ENCODE peak calls at places on chromosomes 11 and 22, in ten cellular contexts. N, H, B, X, P, I, T, U, Q and S are unnamed samples.

GRCh38 chr11:19092850-19093249 is 24.1 kb upstream of the ZDHHC13 start:
- DNase-seq in N (no peak), H (no peak), B (no peak), X (no peak), P (no peak), I (no peak), T (no peak), U (no peak), Q (no peak), S (no peak)

GRCh38 chr22:30516731-30517130 is 11.2 kb upstream of the SEC14L4 start:
- DNase-seq in N (no peak), H (no peak), B (no peak), X (no peak), P (no peak), I (no peak), T (no peak), U (no peak), Q (no peak), S (no peak)

GRCh38 chr11:117573326-117573725 is 223.7 kb downstream of the DSCAML1 start:
- DNase-seq in N (no peak), H (peak; percentile 14), B (no peak), X (no peak), P (no peak), I (no peak), T (no peak), U (no peak), Q (no peak), S (no peak)

GRCh38 chr22:42270512-42271190 is at the start of gene TCF20:
- DNase-seq in N (peak; percentile 81), H (peak; percentile 71), B (peak; percentile 89), X (peak; percentile 92), P (peak; percentile 43), I (peak; percentile 90), T (peak; percentile 82), U (peak; percentile 67), Q (peak; percentile 64), S (no peak)

GRCh38 chr22:23237841-23238240 is 57.5 kb downstream of the BCR start:
- DNase-seq in N (no peak), H (no peak), B (no peak), X (no peak), P (no peak), I (no peak), T (no peak), U (no peak), Q (no peak), S (no peak)

GRCh38 chr11:131609317-131609716 is 238.9 kb downstream of the NTM start:
- DNase-seq in N (no peak), H (no peak), B (no peak), X (no peak), P (peak; percentile 90), I (no peak), T (no peak), U (no peak), Q (no peak), S (no peak)

GRCh38 chr11:79439430-79439892 is 1.4 kb downstream of the TENM4 start:
- DNase-seq in N (peak; percentile 19), H (no peak), B (no peak), X (no peak), P (no peak), I (peak; percentile 38), T (no peak), U (no peak), Q (no peak), S (no peak)

GRCh38 chr22:40966683-40967082 is 15.5 kb downstream of the RBX1 start:
- DNase-seq in N (no peak), H (no peak), B (no peak), X (no peak), P (no peak), I (no peak), T (no peak), U (peak; percentile 60), Q (no peak), S (no peak)

GRCh38 chr11:129950319-129951034 is 52.2 kb downstream of the PRDM10 start:
- DNase-seq in N (peak; percentile 49), H (peak; percentile 65), B (no peak), X (peak; percentile 6), P (no peak), I (no peak), T (no peak), U (peak; percentile 97), Q (no peak), S (no peak)

GRCh38 chr11:114315749-114316368 is 19.7 kb downstream of the NNMT start:
- DNase-seq in N (peak; percentile 58), H (no peak), B (peak; percentile 35), X (no peak), P (no peak), I (no peak), T (no peak), U (no peak), Q (peak; percentile 94), S (no peak)

GRCh38 chr22:47189056-47189916 is 426.8 kb downstream of the TBC1D22A start:
- DNase-seq in N (no peak), H (peak; percentile 16), B (no peak), X (no peak), P (no peak), I (no peak), T (no peak), U (no peak), Q (no peak), S (no peak)

GRCh38 chr22:30425616-30426394 is at the start of gene MTFP1:
- DNase-seq in N (peak; percentile 74), H (peak; percentile 49), B (peak; percentile 95), X (peak; percentile 91), P (peak; percentile 56), I (peak; percentile 89), T (peak; percentile 74), U (peak; percentile 70), Q (peak; percentile 59), S (no peak)

GRCh38 chr11:23233075-23233474 is 372.8 kb upstream of the CCDC179 start:
- DNase-seq in N (no peak), H (no peak), B (no peak), X (no peak), P (no peak), I (no peak), T (no peak), U (no peak), Q (peak; percentile 67), S (no peak)

GRCh38 chr22:23804781-23805291 is 18.1 kb downstream of the SMARCB1 start:
- DNase-seq in N (no peak), H (no peak), B (no peak), X (no peak), P (no peak), I (no peak), T (no peak), U (no peak), Q (no peak), S (no peak)

GRCh38 chr11:128632151-128632791 is 44.9 kb upstream of the ETS1 start:
- DNase-seq in N (no peak), H (no peak), B (peak; percentile 88), X (peak; percentile 80), P (peak; percentile 45), I (peak; percentile 67), T (no peak), U (peak; percentile 43), Q (peak; percentile 80), S (peak; percentile 27)

GRCh38 chr11:11146830-11147229 is 206.2 kb downstream of the CSNK2A3 start:
- DNase-seq in N (no peak), H (peak; percentile 54), B (no peak), X (no peak), P (no peak), I (no peak), T (no peak), U (no peak), Q (no peak), S (no peak)

GRCh38 chr22:37559901-37560681 is at the start of gene CDC42EP1:
- DNase-seq in N (peak; percentile 84), H (no peak), B (peak; percentile 72), X (peak; percentile 74), P (no peak), I (peak; percentile 79), T (peak; percentile 79), U (no peak), Q (peak; percentile 54), S (peak; percentile 34)

GRCh38 chr11:2306971-2307732 is 5.3 kb downstream of the TSPAN32 start:
- DNase-seq in N (no peak), H (no peak), B (no peak), X (no peak), P (no peak), I (peak; percentile 33), T (no peak), U (peak; percentile 64), Q (no peak), S (no peak)

GRCh38 chr11:128336203-128336602 is 251.2 kb downstream of the ETS1 start:
- DNase-seq in N (no peak), H (peak; percentile 66), B (no peak), X (no peak), P (peak; percentile 69), I (no peak), T (peak; percentile 82), U (no peak), Q (peak; percentile 98), S (no peak)

GRCh38 chr11:57567210-57567511 is 311 bp downstream of the UBE2L6 start:
- DNase-seq in N (peak; percentile 39), H (no peak), B (no peak), X (no peak), P (peak; percentile 7), I (no peak), T (no peak), U (no peak), Q (peak; percentile 6), S (peak; percentile 12)

GRCh38 chr11:45023065-45023365 is 72.3 kb upstream of the TP53I11 start:
- DNase-seq in N (no peak), H (no peak), B (no peak), X (no peak), P (no peak), I (no peak), T (no peak), U (no peak), Q (no peak), S (no peak)

GRCh38 chr11:65611758-65612603 is 2.0 kb downstream of the MAP3K11 start:
- DNase-seq in N (no peak), H (no peak), B (no peak), X (no peak), P (peak; percentile 37), I (no peak), T (no peak), U (no peak), Q (no peak), S (no peak)
- H3K27ac ChIP-seq in N (peak overlapping the region; percentile 31), H (peak overlapping the region; percentile 96), B (no peak overlapping the region), X (no peak overlapping the region), P (peak overlapping the region; percentile 12), I (peak overlapping the region; percentile 25), T (peak overlapping the region; percentile 95), U (peak overlapping the region; percentile 58), Q (no peak overlapping the region), S (no peak overlapping the region)

GRCh38 chr11:62439785-62440602 is 21.2 kb downstream of the SCGB1A1 start:
- DNase-seq in N (no peak), H (peak; percentile 72), B (no peak), X (no peak), P (no peak), I (peak; percentile 37), T (no peak), U (no peak), Q (peak; percentile 56), S (no peak)
- TF ChIP-seq CTCF in N (no peak), H (no peak), B (no peak), X (no peak), P (peak; percentile 34), I (peak; percentile 17), T (no peak), U (no peak), Q (peak; percentile 10), S (no peak)

GRCh38 chr22:24952837-24953293 is 349 bp downstream of the KIAA1671 start:
- DNase-seq in N (peak; percentile 59), H (peak; percentile 35), B (peak; percentile 88), X (peak; percentile 88), P (peak; percentile 52), I (peak; percentile 84), T (peak; percentile 55), U (no peak), Q (peak; percentile 71), S (peak; percentile 71)
- H3K27ac ChIP-seq in N (peak overlapping the region; percentile 89), H (peak overlapping the region; percentile 64), B (peak overlapping the region; percentile 89), X (peak overlapping the region; percentile 76), P (no peak overlapping the region), I (peak overlapping the region; percentile 82), T (peak overlapping the region; percentile 66), U (no peak overlapping the region), Q (peak overlapping the region; percentile 88), S (peak overlapping the region; percentile 90)

GRCh38 chr11:120744016-120744994 is 232.8 kb downstream of the GRIK4 start:
- DNase-seq in N (no peak), H (no peak), B (no peak), X (no peak), P (no peak), I (peak; percentile 62), T (no peak), U (no peak), Q (peak; percentile 5), S (no peak)
- TF ChIP-seq CTCF in N (no peak), H (no peak), B (no peak), X (no peak), P (peak; percentile 16), I (no peak), T (no peak), U (no peak), Q (peak; percentile 25), S (no peak)